ENCODE peak calls at places on chromosomes 11 and 22, in five cellular contexts. Q, G, A, V and Z are unnamed samples.

GRCh38 chr11:45560153-45560934 is 105.1 kb downstream of the CHST1 start:
- DNase-seq in A (no peak), Q (no peak), G (no peak), V (peak), Z (peak)

GRCh38 chr11:72649215-72649976 is 24.8 kb downstream of the PDE2A start:
- DNase-seq in Q (no peak), G (no peak), A (no peak), V (no peak), Z (no peak)

GRCh38 chr11:4665424-4665823 is 21.6 kb downstream of the OR51E1 start:
- DNase-seq in Q (no peak), A (no peak), V (no peak), G (no peak), Z (no peak)

GRCh38 chr11:61336171-61336935 is 3.3 kb downstream of the TKFC start:
- DNase-seq in Q (peak), G (peak), A (peak), V (peak), Z (peak)

GRCh38 chr11:32145282-32145681 is 54.4 kb downstream of the RCN1 start:
- DNase-seq in Q (no peak), G (no peak), A (no peak), V (no peak), Z (no peak)

GRCh38 chr11:46858920-46859531 is 12.9 kb upstream of the CKAP5 start:
- DNase-seq in V (no peak), Q (no peak), G (no peak), A (no peak), Z (no peak)

GRCh38 chr11:75292943-75293342 is 52.4 kb downstream of the TPBGL start:
- DNase-seq in G (no peak), A (no peak), Q (no peak), V (no peak), Z (no peak)

GRCh38 chr11:69580529-69580928 is 60.4 kb upstream of the CCND1 start:
- DNase-seq in G (no peak), A (no peak), V (no peak), Q (no peak), Z (no peak)

GRCh38 chr11:20368441-20368840 is 4.9 kb downstream of the HTATIP2 start:
- DNase-seq in G (no peak), V (no peak), A (no peak), Q (no peak), Z (no peak)

GRCh38 chr22:17411213-17411612 is 42.0 kb downstream of the CECR2 start:
- DNase-seq in G (no peak), Q (no peak), V (no peak), A (no peak), Z (no peak)

GRCh38 chr11:14973621-14974020 is 1.5 kb upstream of the CALCA start:
- DNase-seq in V (peak), G (peak), Q (no peak), A (no peak), Z (no peak)

GRCh38 chr22:49962012-49962750 is 1.6 kb downstream of the PIM3 start:
- DNase-seq in Q (peak), A (no peak), V (peak), G (peak), Z (peak)

GRCh38 chr11:21177379-21177778 is 508.0 kb downstream of the NELL1 start:
- DNase-seq in G (no peak), V (no peak), Q (no peak), A (no peak), Z (no peak)

GRCh38 chr22:21068681-21069276 is 23.0 kb downstream of the LRRC74B start:
- DNase-seq in Q (no peak), V (no peak), G (no peak), A (no peak), Z (no peak)

GRCh38 chr11:10651579-10652361 is 41.8 kb downstream of the IRAG1 start:
- DNase-seq in G (no peak), V (no peak), A (no peak), Q (no peak), Z (no peak)

GRCh38 chr11:69375316-69376154 is 81.6 kb downstream of the MYEOV start:
- DNase-seq in A (no peak), G (no peak), V (no peak), Q (no peak), Z (no peak)

GRCh38 chr22:47033648-47034000 is 271.2 kb downstream of the TBC1D22A start:
- DNase-seq in V (no peak), Q (no peak), G (no peak), A (no peak), Z (no peak)

GRCh38 chr11:124717786-124718634 is 21.7 kb upstream of the NRGN start:
- DNase-seq in V (no peak), Q (peak), A (no peak), G (no peak), Z (no peak)

GRCh38 chr11:113505541-113506375 is 30.6 kb upstream of the DRD2 start:
- DNase-seq in G (no peak), V (no peak), Q (no peak), A (no peak), Z (no peak)

GRCh38 chr11:490930-491260 is 16.1 kb downstream of the RNH1 start:
- DNase-seq in Q (no peak), G (no peak), A (no peak), V (no peak), Z (no peak)

GRCh38 chr11:44387825-44388224 is 77.9 kb upstream of the ALX4 start:
- DNase-seq in Q (no peak), V (no peak), G (no peak), A (no peak), Z (no peak)

GRCh38 chr11:68206211-68206610 is 6.9 kb downstream of the KMT5B start:
- DNase-seq in G (no peak), V (peak), Q (no peak), A (peak), Z (peak)